ENCODE peak calls at places on chromosomes 2 and 18, in five cellular contexts. One of them, this sample, is unnamed.

GRCh38 chr2:223528036-223528435 is 74.1 kb downstream of the SCG2 start:
- DNase-seq in transverse colon: no peak
- DNase-seq in CD4-positive, alpha-beta memory T cell: no peak
- DNase-seq in mammary epithelial cell: peak
- DNase-seq in HCT116: no peak
- DNase-seq in this sample: no peak

GRCh38 chr18:52339891-52340371 is at the start of gene DCC:
- DNase-seq in transverse colon: peak
- DNase-seq in CD4-positive, alpha-beta memory T cell: no peak
- DNase-seq in mammary epithelial cell: peak
- DNase-seq in HCT116: no peak
- DNase-seq in this sample: peak

GRCh38 chr18:63213331-63213900 is 106.2 kb downstream of the BCL2 start:
- DNase-seq in transverse colon: no peak
- DNase-seq in CD4-positive, alpha-beta memory T cell: peak
- DNase-seq in mammary epithelial cell: no peak
- DNase-seq in HCT116: no peak
- DNase-seq in this sample: no peak

GRCh38 chr2:100639588-100640195 is 76.9 kb downstream of the PDCL3 start:
- DNase-seq in transverse colon: no peak
- DNase-seq in CD4-positive, alpha-beta memory T cell: no peak
- DNase-seq in mammary epithelial cell: no peak
- DNase-seq in HCT116: no peak
- DNase-seq in this sample: no peak

GRCh38 chr2:169828141-169828811 is 1.0 kb downstream of the UBR3 start:
- DNase-seq in transverse colon: peak
- DNase-seq in CD4-positive, alpha-beta memory T cell: peak
- DNase-seq in mammary epithelial cell: peak
- DNase-seq in HCT116: no peak
- DNase-seq in this sample: peak

GRCh38 chr18:73597832-73598615 is 549.6 kb downstream of the FBXO15 start:
- DNase-seq in transverse colon: no peak
- DNase-seq in CD4-positive, alpha-beta memory T cell: no peak
- DNase-seq in mammary epithelial cell: peak
- DNase-seq in HCT116: no peak
- DNase-seq in this sample: peak

GRCh38 chr18:74493689-74494088 is 2.5 kb upstream of the CNDP2 start:
- DNase-seq in transverse colon: peak
- DNase-seq in CD4-positive, alpha-beta memory T cell: peak
- DNase-seq in mammary epithelial cell: peak
- DNase-seq in HCT116: peak
- DNase-seq in this sample: peak

GRCh38 chr2:15223887-15224286 is 337.2 kb downstream of the NBAS start:
- DNase-seq in transverse colon: no peak
- DNase-seq in CD4-positive, alpha-beta memory T cell: no peak
- DNase-seq in mammary epithelial cell: peak
- DNase-seq in HCT116: no peak
- DNase-seq in this sample: peak

GRCh38 chr2:54306561-54306960 is 50.5 kb upstream of the TSPYL6 start:
- DNase-seq in transverse colon: no peak
- DNase-seq in CD4-positive, alpha-beta memory T cell: no peak
- DNase-seq in mammary epithelial cell: peak
- DNase-seq in HCT116: no peak
- DNase-seq in this sample: peak

GRCh38 chr2:170845343-170845742 is 28.7 kb downstream of the GAD1 start:
- DNase-seq in transverse colon: no peak
- DNase-seq in CD4-positive, alpha-beta memory T cell: no peak
- DNase-seq in mammary epithelial cell: no peak
- DNase-seq in HCT116: peak
- DNase-seq in this sample: no peak

GRCh38 chr2:105290981-105291660 is 38.4 kb downstream of the TGFBRAP1 start:
- DNase-seq in transverse colon: no peak
- DNase-seq in CD4-positive, alpha-beta memory T cell: no peak
- DNase-seq in mammary epithelial cell: peak
- DNase-seq in HCT116: no peak
- DNase-seq in this sample: peak

GRCh38 chr2:72788756-72789155 is 37.1 kb downstream of the EXOC6B start:
- DNase-seq in transverse colon: no peak
- DNase-seq in CD4-positive, alpha-beta memory T cell: no peak
- DNase-seq in mammary epithelial cell: peak
- DNase-seq in HCT116: no peak
- DNase-seq in this sample: peak

GRCh38 chr18:37254256-37254880 is 311.2 kb downstream of the CELF4 start:
- DNase-seq in transverse colon: no peak
- DNase-seq in CD4-positive, alpha-beta memory T cell: no peak
- DNase-seq in mammary epithelial cell: no peak
- DNase-seq in HCT116: no peak
- DNase-seq in this sample: no peak
- H3K4me3 ChIP-seq in transverse colon: no peak
- H3K4me3 ChIP-seq in CD4-positive, alpha-beta memory T cell: no peak
- H3K4me3 ChIP-seq in mammary epithelial cell: no peak
- H3K4me3 ChIP-seq in HCT116: no peak
- H3K4me3 ChIP-seq in this sample: peak

DNA sequence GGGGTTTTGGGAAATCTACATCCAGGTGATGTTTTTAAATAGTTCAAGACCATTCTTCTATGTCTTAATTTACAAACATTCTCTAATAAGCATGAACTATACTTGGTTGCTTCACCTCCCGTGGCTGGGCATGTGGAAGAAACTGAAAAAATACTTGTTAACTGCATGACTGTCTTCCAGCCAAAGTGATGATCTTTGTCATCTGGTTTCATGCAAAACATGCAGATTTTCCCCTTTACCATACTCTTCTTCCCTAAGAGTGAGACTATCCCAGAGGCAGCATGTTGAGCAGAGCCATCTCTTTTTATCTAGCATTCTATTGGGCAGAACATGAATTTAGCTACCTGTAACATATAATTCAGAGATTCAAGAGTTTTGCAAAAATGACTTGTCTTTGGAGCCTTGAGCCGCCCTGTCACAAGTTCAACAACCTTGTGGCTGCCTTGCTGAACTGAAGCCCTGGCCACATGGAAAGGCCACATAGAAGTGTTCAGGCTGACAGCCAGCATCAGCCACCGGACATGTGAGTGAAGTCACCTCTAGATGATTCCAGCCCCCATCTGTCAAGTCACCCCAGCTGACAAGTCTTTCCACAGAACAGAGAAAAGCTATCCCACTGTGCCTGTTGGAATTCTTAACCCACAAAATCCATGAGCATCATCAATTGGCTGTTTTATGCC is 142.8 kb downstream of the ANKRD44 start:
- DNase-seq in transverse colon: no peak
- DNase-seq in CD4-positive, alpha-beta memory T cell: no peak
- DNase-seq in mammary epithelial cell: no peak
- DNase-seq in HCT116: no peak
- DNase-seq in this sample: no peak
- H3K4me3 ChIP-seq in transverse colon: no peak
- H3K4me3 ChIP-seq in CD4-positive, alpha-beta memory T cell: no peak
- H3K4me3 ChIP-seq in mammary epithelial cell: no peak
- H3K4me3 ChIP-seq in HCT116: no peak
- H3K4me3 ChIP-seq in this sample: no peak

GRCh38 chr2:172105715-172106124 is 3.0 kb upstream of the DLX2 start:
- DNase-seq in transverse colon: no peak
- DNase-seq in CD4-positive, alpha-beta memory T cell: no peak
- DNase-seq in mammary epithelial cell: no peak
- DNase-seq in HCT116: no peak
- DNase-seq in this sample: no peak

GRCh38 chr2:172102159-172102857 is 392 bp downstream of the DLX2 start:
- DNase-seq in transverse colon: no peak
- DNase-seq in CD4-positive, alpha-beta memory T cell: peak
- DNase-seq in mammary epithelial cell: peak
- DNase-seq in HCT116: no peak
- DNase-seq in this sample: peak

GRCh38 chr2:172101707-172102158 is 967 bp downstream of the DLX2 start:
- DNase-seq in transverse colon: no peak
- DNase-seq in CD4-positive, alpha-beta memory T cell: no peak
- DNase-seq in mammary epithelial cell: no peak
- DNase-seq in HCT116: no peak
- DNase-seq in this sample: no peak

GRCh38 chr2:172102858-172103359 is at the start of gene DLX2:
- DNase-seq in transverse colon: peak
- DNase-seq in CD4-positive, alpha-beta memory T cell: peak
- DNase-seq in mammary epithelial cell: peak
- DNase-seq in HCT116: peak
- DNase-seq in this sample: peak

GRCh38 chr2:172103471-172104292 is 982 bp upstream of the DLX2 start:
- DNase-seq in transverse colon: peak
- DNase-seq in CD4-positive, alpha-beta memory T cell: peak
- DNase-seq in mammary epithelial cell: peak
- DNase-seq in HCT116: peak
- DNase-seq in this sample: peak
- H3K4me3 ChIP-seq in transverse colon: no peak
- H3K4me3 ChIP-seq in CD4-positive, alpha-beta memory T cell: peak
- H3K4me3 ChIP-seq in mammary epithelial cell: peak
- H3K4me3 ChIP-seq in HCT116: peak
- H3K4me3 ChIP-seq in this sample: peak

GRCh38 chr2:31197669-31198068 is 19.6 kb downstream of the CAPN14 start:
- DNase-seq in transverse colon: no peak
- DNase-seq in CD4-positive, alpha-beta memory T cell: no peak
- DNase-seq in mammary epithelial cell: no peak
- DNase-seq in HCT116: no peak
- DNase-seq in this sample: no peak
- H3K4me3 ChIP-seq in transverse colon: no peak
- H3K4me3 ChIP-seq in CD4-positive, alpha-beta memory T cell: no peak
- H3K4me3 ChIP-seq in mammary epithelial cell: no peak
- H3K4me3 ChIP-seq in HCT116: no peak
- H3K4me3 ChIP-seq in this sample: no peak

GRCh38 chr18:4454548-4455112 is 477 bp downstream of the DLGAP1 start:
- DNase-seq in transverse colon: no peak
- DNase-seq in CD4-positive, alpha-beta memory T cell: no peak
- DNase-seq in mammary epithelial cell: no peak
- DNase-seq in HCT116: no peak
- DNase-seq in this sample: no peak

GRCh38 chr18:4453712-4454547 is 1.2 kb downstream of the DLGAP1 start:
- DNase-seq in transverse colon: no peak
- DNase-seq in CD4-positive, alpha-beta memory T cell: no peak
- DNase-seq in mammary epithelial cell: no peak
- DNase-seq in HCT116: no peak
- DNase-seq in this sample: no peak

GRCh38 chr18:4450065-4450676 is 4.9 kb downstream of the DLGAP1 start:
- DNase-seq in transverse colon: no peak
- DNase-seq in CD4-positive, alpha-beta memory T cell: no peak
- DNase-seq in mammary epithelial cell: no peak
- DNase-seq in HCT116: no peak
- DNase-seq in this sample: no peak

GRCh38 chr18:4455113-4455811 is at the start of gene DLGAP1:
- DNase-seq in transverse colon: peak
- DNase-seq in CD4-positive, alpha-beta memory T cell: no peak
- DNase-seq in mammary epithelial cell: peak
- DNase-seq in HCT116: no peak
- DNase-seq in this sample: peak
- H3K4me3 ChIP-seq in transverse colon: no peak
- H3K4me3 ChIP-seq in CD4-positive, alpha-beta memory T cell: no peak
- H3K4me3 ChIP-seq in mammary epithelial cell: no peak
- H3K4me3 ChIP-seq in HCT116: no peak
- H3K4me3 ChIP-seq in this sample: peak

GRCh38 chr2:218831378-218831990 is at the start of gene PRKAG3:
- DNase-seq in transverse colon: no peak
- DNase-seq in CD4-positive, alpha-beta memory T cell: no peak
- DNase-seq in mammary epithelial cell: no peak
- DNase-seq in HCT116: no peak
- DNase-seq in this sample: no peak

GRCh38 chr2:218829868-218830451 is 1.6 kb downstream of the PRKAG3 start:
- DNase-seq in transverse colon: no peak
- DNase-seq in CD4-positive, alpha-beta memory T cell: no peak
- DNase-seq in mammary epithelial cell: no peak
- DNase-seq in HCT116: no peak
- DNase-seq in this sample: peak

GRCh38 chr2:218832520-218832919 is 917 bp upstream of the PRKAG3 start:
- DNase-seq in transverse colon: no peak
- DNase-seq in CD4-positive, alpha-beta memory T cell: no peak
- DNase-seq in mammary epithelial cell: no peak
- DNase-seq in HCT116: no peak
- DNase-seq in this sample: peak

GRCh38 chr2:218832081-218832480 is 478 bp upstream of the PRKAG3 start:
- DNase-seq in transverse colon: no peak
- DNase-seq in CD4-positive, alpha-beta memory T cell: no peak
- DNase-seq in mammary epithelial cell: no peak
- DNase-seq in HCT116: no peak
- DNase-seq in this sample: no peak

GRCh38 chr2:218830526-218831306 is 887 bp downstream of the PRKAG3 start:
- DNase-seq in transverse colon: no peak
- DNase-seq in CD4-positive, alpha-beta memory T cell: no peak
- DNase-seq in mammary epithelial cell: no peak
- DNase-seq in HCT116: no peak
- DNase-seq in this sample: no peak
- H3K4me3 ChIP-seq in transverse colon: no peak
- H3K4me3 ChIP-seq in CD4-positive, alpha-beta memory T cell: no peak
- H3K4me3 ChIP-seq in mammary epithelial cell: no peak
- H3K4me3 ChIP-seq in HCT116: no peak
- H3K4me3 ChIP-seq in this sample: no peak

GRCh38 chr2:60535392-60536312 is 17.8 kb downstream of the BCL11A start:
- DNase-seq in transverse colon: no peak
- DNase-seq in CD4-positive, alpha-beta memory T cell: no peak
- DNase-seq in mammary epithelial cell: no peak
- DNase-seq in HCT116: no peak
- DNase-seq in this sample: no peak

GRCh38 chr2:60531638-60532216 is 21.7 kb downstream of the BCL11A start:
- DNase-seq in transverse colon: peak
- DNase-seq in CD4-positive, alpha-beta memory T cell: no peak
- DNase-seq in mammary epithelial cell: no peak
- DNase-seq in HCT116: no peak
- DNase-seq in this sample: no peak

GRCh38 chr2:60533114-60534033 is 20.1 kb downstream of the BCL11A start:
- DNase-seq in transverse colon: no peak
- DNase-seq in CD4-positive, alpha-beta memory T cell: no peak
- DNase-seq in mammary epithelial cell: peak
- DNase-seq in HCT116: no peak
- DNase-seq in this sample: peak

GRCh38 chr2:60532421-60532820 is 21.0 kb downstream of the BCL11A start:
- DNase-seq in transverse colon: no peak
- DNase-seq in CD4-positive, alpha-beta memory T cell: no peak
- DNase-seq in mammary epithelial cell: no peak
- DNase-seq in HCT116: no peak
- DNase-seq in this sample: no peak

DNA sequence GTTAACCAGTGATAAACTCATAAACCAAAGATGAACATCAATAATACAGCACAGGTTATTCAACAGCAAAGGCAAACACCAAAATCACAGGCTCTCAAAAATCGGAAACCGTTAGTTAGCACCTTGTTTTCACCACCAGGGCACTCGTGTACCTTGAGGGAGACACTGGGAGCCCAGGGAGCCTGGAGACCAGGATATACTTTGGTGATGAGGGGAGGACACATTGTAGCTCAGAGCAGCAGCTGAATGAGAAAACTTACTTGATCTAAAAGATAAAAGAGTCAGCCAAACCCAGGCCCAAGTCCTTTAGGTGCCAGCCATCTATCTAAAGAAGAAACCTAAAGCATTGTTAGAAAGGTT is 19.4 kb downstream of the BCL11A start:
- DNase-seq in transverse colon: no peak
- DNase-seq in CD4-positive, alpha-beta memory T cell: no peak
- DNase-seq in mammary epithelial cell: no peak
- DNase-seq in HCT116: no peak
- DNase-seq in this sample: no peak
- H3K4me3 ChIP-seq in transverse colon: no peak
- H3K4me3 ChIP-seq in CD4-positive, alpha-beta memory T cell: no peak
- H3K4me3 ChIP-seq in mammary epithelial cell: no peak
- H3K4me3 ChIP-seq in HCT116: no peak
- H3K4me3 ChIP-seq in this sample: no peak